ENCODE peak calls at places on chromosomes 5 and 9, in four cellular contexts. One of them, this sample, is unnamed.

GRCh38 chr5:124721336-124721735 is 25.1 kb downstream of the ZNF608 start:
- DNase-seq in AG09309: no peak
- DNase-seq in CD8-positive, alpha-beta T cell: no peak
- DNase-seq in CD8-positive, alpha-beta memory T cell: no peak
- DNase-seq in this sample: no peak

GRCh38 chr5:164868761-164869160 is 1363.3 kb downstream of the MAT2B start:
- DNase-seq in AG09309: no peak
- DNase-seq in CD8-positive, alpha-beta T cell: no peak
- DNase-seq in CD8-positive, alpha-beta memory T cell: no peak
- DNase-seq in this sample: peak

GRCh38 chr5:134101686-134102439 is 12.6 kb upstream of the TCF7 start:
- DNase-seq in AG09309: no peak
- DNase-seq in CD8-positive, alpha-beta T cell: peak
- DNase-seq in CD8-positive, alpha-beta memory T cell: peak
- DNase-seq in this sample: peak

GRCh38 chr5:1651971-1652872 is 128.5 kb upstream of the LPCAT1 start:
- DNase-seq in AG09309: no peak
- DNase-seq in CD8-positive, alpha-beta T cell: no peak
- DNase-seq in CD8-positive, alpha-beta memory T cell: no peak
- DNase-seq in this sample: no peak

GRCh38 chr5:172739385-172739784 is 31.6 kb downstream of the DUSP1 start:
- DNase-seq in AG09309: no peak
- DNase-seq in CD8-positive, alpha-beta T cell: no peak
- DNase-seq in CD8-positive, alpha-beta memory T cell: no peak
- DNase-seq in this sample: no peak

GRCh38 chr9:84953797-84954695 is 284.5 kb downstream of the NTRK2 start:
- DNase-seq in AG09309: no peak
- DNase-seq in CD8-positive, alpha-beta T cell: no peak
- DNase-seq in CD8-positive, alpha-beta memory T cell: no peak
- DNase-seq in this sample: no peak

GRCh38 chr9:21110708-21111576 is 30.7 kb downstream of the IFNW1 start:
- DNase-seq in AG09309: peak
- DNase-seq in CD8-positive, alpha-beta T cell: no peak
- DNase-seq in CD8-positive, alpha-beta memory T cell: peak
- DNase-seq in this sample: peak

GRCh38 chr9:129773262-129774048 is 20.6 kb upstream of the PTGES start:
- DNase-seq in AG09309: peak
- DNase-seq in CD8-positive, alpha-beta T cell: no peak
- DNase-seq in CD8-positive, alpha-beta memory T cell: no peak
- DNase-seq in this sample: no peak

GRCh38 chr5:142946547-142947426 is 176.6 kb downstream of the ARHGAP26 start:
- DNase-seq in AG09309: no peak
- DNase-seq in CD8-positive, alpha-beta T cell: no peak
- DNase-seq in CD8-positive, alpha-beta memory T cell: no peak
- DNase-seq in this sample: no peak

GRCh38 chr9:124357591-124358361 is 57.5 kb downstream of the PSMB7 start:
- DNase-seq in AG09309: no peak
- DNase-seq in CD8-positive, alpha-beta T cell: peak
- DNase-seq in CD8-positive, alpha-beta memory T cell: no peak
- DNase-seq in this sample: no peak

GRCh38 chr5:179613460-179614071 is 9.9 kb downstream of the HNRNPH1 start:
- DNase-seq in AG09309: no peak
- DNase-seq in CD8-positive, alpha-beta T cell: no peak
- DNase-seq in CD8-positive, alpha-beta memory T cell: no peak
- DNase-seq in this sample: no peak

GRCh38 chr5:17813214-17813613 is 179.0 kb downstream of the TAF11L14 start:
- DNase-seq in AG09309: no peak
- DNase-seq in CD8-positive, alpha-beta T cell: no peak
- DNase-seq in CD8-positive, alpha-beta memory T cell: no peak
- DNase-seq in this sample: no peak

GRCh38 chr5:115857621-115858349 is 16.1 kb downstream of the AP3S1 start:
- DNase-seq in AG09309: peak
- DNase-seq in CD8-positive, alpha-beta T cell: no peak
- DNase-seq in CD8-positive, alpha-beta memory T cell: no peak
- DNase-seq in this sample: no peak

GRCh38 chr9:105735366-105735765 is 41.0 kb downstream of the TMEM38B start:
- DNase-seq in AG09309: no peak
- DNase-seq in CD8-positive, alpha-beta T cell: no peak
- DNase-seq in CD8-positive, alpha-beta memory T cell: no peak
- DNase-seq in this sample: no peak

GRCh38 chr5:179558912-179559279 is 8.5 kb downstream of the RUFY1 start:
- DNase-seq in AG09309: no peak
- DNase-seq in CD8-positive, alpha-beta T cell: no peak
- DNase-seq in CD8-positive, alpha-beta memory T cell: no peak
- DNase-seq in this sample: no peak

This sample was measured in naive B cell.